ENCODE peak calls at places on chromosomes 3 and 15, in seven cellular contexts. P is GM23248; L is activated T-cell treated with anti-CD3 and anti-CD28 coated beads, Interleukin-2, amount 50 U/mL, for 72 hours; J is pons; Q is LoVo; O is RWPE1; M is HCEC 1CT. W is an unnamed sample.

GRCh38 chr15:64050281-64051092 is 4.2 kb upstream of the DAPK2 start:
- DNase-seq in P (no peak), L (no peak), J (no peak), Q (no peak), O (no peak), M (no peak), W (no peak)

GRCh38 chr15:74621546-74621920 is 5.9 kb downstream of the CLK3 start:
- DNase-seq in P (no peak), L (no peak), J (no peak), Q (no peak), O (no peak), M (no peak), W (no peak)

GRCh38 chr3:46368569-46368968 is 2.2 kb upstream of the CCR5 start:
- DNase-seq in P (no peak), L (peak; percentile 56), J (peak; percentile 83), Q (no peak), O (peak; percentile 15), M (peak; percentile 27), W (peak; percentile 41)

GRCh38 chr3:173287361-173287760 is 110.2 kb upstream of the NLGN1 start:
- DNase-seq in P (no peak), L (no peak), J (no peak), Q (no peak), O (no peak), M (no peak), W (no peak)

GRCh38 chr15:64740361-64741170 is 34.8 kb downstream of the RBPMS2 start:
- DNase-seq in P (peak; percentile 79), L (no peak), J (no peak), Q (no peak), O (peak; percentile 27), M (peak; percentile 77), W (peak; percentile 67)

GRCh38 chr3:89098964-89099585 is 8.3 kb upstream of the EPHA3 start:
- DNase-seq in P (peak; percentile 80), L (peak; percentile 30), J (no peak), Q (peak; percentile 71), O (peak; percentile 30), M (peak; percentile 66), W (peak; percentile 63)

GRCh38 chr3:164806188-164806587 is 272.1 kb downstream of the SI start:
- DNase-seq in P (peak; percentile 3), L (no peak), J (peak; percentile 28), Q (no peak), O (no peak), M (no peak), W (peak; percentile 48)

GRCh38 chr15:65837301-65838283 is 31.7 kb upstream of the RAB11A start:
- DNase-seq in P (no peak), L (no peak), J (peak; percentile 69), Q (no peak), O (no peak), M (no peak), W (no peak)

GRCh38 chr3:128447561-128448013 is 19.1 kb downstream of the DNAJB8 start:
- DNase-seq in P (no peak), L (peak; percentile 86), J (no peak), Q (no peak), O (no peak), M (no peak), W (no peak)

GRCh38 chr3:185313693-185314246 is 49.2 kb upstream of the MAP3K13 start:
- DNase-seq in P (no peak), L (no peak), J (no peak), Q (no peak), O (no peak), M (no peak), W (no peak)

GRCh38 chr15:48096813-48097212 is 24.0 kb upstream of the SLC24A5 start:
- DNase-seq in P (peak; percentile 87), L (no peak), J (no peak), Q (no peak), O (peak; percentile 73), M (peak; percentile 88), W (peak; percentile 90)

GRCh38 chr3:95923496-95924210 is 890.7 kb upstream of the EPHA6 start:
- DNase-seq in P (peak; percentile 96), L (peak; percentile 29), J (no peak), Q (no peak), O (peak; percentile 44), M (peak; percentile 98), W (peak; percentile 2)

GRCh38 chr3:157786216-157786615 is 283.0 kb upstream of the VEPH1 start:
- DNase-seq in P (peak; percentile 92), L (no peak), J (no peak), Q (no peak), O (peak; percentile 69), M (peak; percentile 83), W (peak; percentile 96)

GRCh38 chr3:52385157-52385556 is 59.7 kb downstream of the SEMA3G start:
- DNase-seq in P (peak; percentile 40), L (peak; percentile 21), J (no peak), Q (no peak), O (no peak), M (peak; percentile 22), W (peak; percentile 60)

GRCh38 chr3:166303685-166304084 is 466.5 kb upstream of the BCHE start:
- DNase-seq in P (no peak), L (no peak), J (no peak), Q (no peak), O (no peak), M (no peak), W (no peak)

GRCh38 chr3:46297658-46298423 is 55.6 kb downstream of the CCR3 start:
- DNase-seq in P (peak; percentile 27), L (no peak), J (peak; percentile 66), Q (no peak), O (peak; percentile 54), M (peak; percentile 5), W (peak; percentile 9)

GRCh38 chr3:82627733-82628132 is 866.3 kb upstream of the GBE1 start:
- DNase-seq in P (no peak), L (no peak), J (no peak), Q (no peak), O (no peak), M (no peak), W (no peak)

GRCh38 chr3:65575376-65575840 is 463.3 kb downstream of the MAGI1 start:
- DNase-seq in P (peak; percentile 81), L (no peak), J (no peak), Q (no peak), O (peak; percentile 38), M (peak; percentile 99), W (peak; percentile 92)

GRCh38 chr15:67884514-67885225 is 44.8 kb upstream of the RNU6-1 start:
- DNase-seq in P (peak; percentile 78), L (peak; percentile 41), J (peak; percentile 55), Q (peak; percentile 76), O (peak; percentile 89), M (peak; percentile 44), W (peak; percentile 68)

GRCh38 chr3:52367891-52368880 is 52.1 kb downstream of the DNAH1 start:
- DNase-seq in P (no peak), L (no peak), J (peak; percentile 70), Q (no peak), O (no peak), M (no peak), W (no peak)

GRCh38 chr3:16697437-16698258 is 92.4 kb upstream of the DAZL start:
- DNase-seq in P (peak; percentile 71), L (no peak), J (no peak), Q (no peak), O (no peak), M (peak; percentile 68), W (peak; percentile 61)

GRCh38 chr3:62833538-62833937 is 41.7 kb downstream of the CADPS start:
- DNase-seq in P (peak; percentile 56), L (no peak), J (no peak), Q (no peak), O (peak; percentile 3), M (peak; percentile 28), W (peak; percentile 30)

GRCh38 chr3:95154775-95155174 is 1091.9 kb downstream of the NSUN3 start:
- DNase-seq in P (no peak), L (no peak), J (no peak), Q (peak; percentile 62), O (peak; percentile 73), M (peak; percentile 10), W (no peak)

GRCh38 chr3:156341831-156342416 is 213.0 kb downstream of the SSR3 start:
- DNase-seq in P (no peak), L (no peak), J (no peak), Q (no peak), O (no peak), M (no peak), W (no peak)

GRCh38 chr15:28033443-28033842 is 65.7 kb downstream of the OCA2 start:
- DNase-seq in P (no peak), L (no peak), J (no peak), Q (no peak), O (no peak), M (no peak), W (no peak)

W was measured in ELR.